ENCODE peak calls at places on chromosomes 13 and 19, in four cellular contexts. J, S, X and V are unnamed samples.

GRCh38 chr13:64855506-64855905 is 2374.6 kb downstream of the PCDH9 start:
- DNase-seq in J (no peak), S (no peak), X (no peak), V (no peak)

GRCh38 chr19:34501339-34502320 is 20.1 kb downstream of the WTIP start:
- DNase-seq in J (peak; percentile 85), S (peak; percentile 85), X (peak; percentile 99), V (peak; percentile 85)

GRCh38 chr13:61838568-61838967 is 422.9 kb upstream of the PCDH20 start:
- DNase-seq in J (no peak), S (no peak), X (no peak), V (no peak)

GRCh38 chr19:1532003-1532402 is 8.1 kb downstream of the PLK5 start:
- DNase-seq in J (no peak), S (no peak), X (no peak), V (no peak)

GRCh38 chr19:37979547-37980082 is 72.6 kb downstream of the SIPA1L3 start:
- DNase-seq in J (no peak), S (peak; percentile 16), X (no peak), V (no peak)

GRCh38 chr13:89695343-89696257 is 1651.9 kb upstream of the MIR17HG start:
- DNase-seq in J (peak; percentile 24), S (peak; percentile 49), X (peak; percentile 88), V (no peak)

GRCh38 chr13:40665061-40665753 is 1.2 kb downstream of the FOXO1 start:
- DNase-seq in J (no peak), S (no peak), X (peak; percentile 77), V (peak; percentile 21)

GRCh38 chr13:30576528-30576927 is 41.2 kb upstream of the USPL1 start:
- DNase-seq in J (no peak), S (no peak), X (no peak), V (no peak)

GRCh38 chr13:21229241-21230024 is 53.0 kb downstream of the MRPL57 start:
- DNase-seq in J (no peak), S (no peak), X (no peak), V (no peak)

GRCh38 chr13:113560645-113561416 is 23.7 kb upstream of the TFDP1 start:
- DNase-seq in J (no peak), S (no peak), X (peak; percentile 43), V (no peak)